ENCODE peak calls at places on chromosomes 5 and 9, in four cellular contexts. E is IMR-90, U is H9, J is H1. V is an unnamed sample.

GRCh38 chr9:85056203-85056572 is 386.7 kb downstream of the NTRK2 start:
- DNase-seq in J (no peak), U (no peak), E (no peak), V (no peak)

GRCh38 chr9:101337237-101337636 is 47.6 kb downstream of the BAAT start:
- DNase-seq in J (no peak), E (no peak), U (no peak), V (no peak)

GRCh38 chr9:95528908-95529502 is 12.2 kb upstream of the PTCH1 start:
- DNase-seq in U (no peak), J (no peak), E (no peak), V (no peak)

GRCh38 chr5:88555658-88556057 is 287.0 kb upstream of the TMEM161B start:
- DNase-seq in E (no peak), J (no peak), U (peak; percentile 33), V (peak; percentile 38)

GRCh38 chr5:175494271-175495183 is 16.2 kb downstream of the SFXN1 start:
- DNase-seq in U (no peak), J (no peak), E (no peak), V (no peak)

GRCh38 chr5:139904566-139905400 is 109.2 kb downstream of the PSD2 start:
- DNase-seq in E (no peak), J (peak; percentile 15), U (peak; percentile 84), V (peak; percentile 35)

GRCh38 chr5:74865293-74865798 is 841 bp downstream of the FAM169A start:
- DNase-seq in U (no peak), J (no peak), E (no peak), V (no peak)

GRCh38 chr5:78677777-78678668 is 29.5 kb upstream of the LHFPL2 start:
- DNase-seq in E (peak; percentile 98), U (no peak), J (no peak), V (no peak)

GRCh38 chr5:101860145-101860544 is 435.9 kb downstream of the SLCO4C1 start:
- DNase-seq in U (no peak), E (no peak), J (no peak), V (no peak)

GRCh38 chr5:128844354-128844923 is 120.8 kb upstream of the SLC27A6 start:
- DNase-seq in U (no peak), E (peak; percentile 28), J (no peak), V (peak; percentile 6)

GRCh38 chr5:39158127-39158593 is 61.2 kb downstream of the FYB1 start:
- DNase-seq in U (no peak), J (no peak), E (no peak), V (no peak)

GRCh38 chr5:15044521-15044920 is 172.9 kb upstream of the ANKH start:
- DNase-seq in E (no peak), U (no peak), J (no peak), V (no peak)

GRCh38 chr9:127832248-127832647 is 22.2 kb downstream of the ENG start:
- DNase-seq in E (no peak), U (no peak), J (no peak), V (no peak)

GRCh38 chr5:134511796-134512660 is 13.4 kb upstream of the JADE2 start:
- DNase-seq in E (peak; percentile 63), J (no peak), U (peak; percentile 83), V (no peak)

GRCh38 chr9:4301302-4301701 is 1.4 kb upstream of the GLIS3 start:
- DNase-seq in J (no peak), U (no peak), E (peak; percentile 70), V (no peak)

GRCh38 chr9:73647560-73647959 is 495.9 kb downstream of the ANXA1 start:
- DNase-seq in U (no peak), J (no peak), E (no peak), V (no peak)

GRCh38 chr9:128595471-128595870 is 43.1 kb downstream of the SPTAN1 start:
- DNase-seq in J (no peak), U (no peak), E (no peak), V (no peak)

GRCh38 chr5:140148508-140148907 is 22.8 kb downstream of the IGIP start:
- DNase-seq in J (no peak), U (peak; percentile 86), E (no peak), V (no peak)

GRCh38 chr5:32095261-32095671 is 78.9 kb downstream of the GOLPH3 start:
- DNase-seq in U (no peak), J (no peak), E (no peak), V (no peak)

GRCh38 chr9:93096811-93097382 is 880 bp downstream of the CARD19 start:
- DNase-seq in J (no peak), U (no peak), E (no peak), V (no peak)
- H3K23ac ChIP-seq in J (no peak overlapping the region), U (no peak overlapping the region), E (peak overlapping the region; percentile 73), V (peak overlapping the region; percentile 38)

DNA sequence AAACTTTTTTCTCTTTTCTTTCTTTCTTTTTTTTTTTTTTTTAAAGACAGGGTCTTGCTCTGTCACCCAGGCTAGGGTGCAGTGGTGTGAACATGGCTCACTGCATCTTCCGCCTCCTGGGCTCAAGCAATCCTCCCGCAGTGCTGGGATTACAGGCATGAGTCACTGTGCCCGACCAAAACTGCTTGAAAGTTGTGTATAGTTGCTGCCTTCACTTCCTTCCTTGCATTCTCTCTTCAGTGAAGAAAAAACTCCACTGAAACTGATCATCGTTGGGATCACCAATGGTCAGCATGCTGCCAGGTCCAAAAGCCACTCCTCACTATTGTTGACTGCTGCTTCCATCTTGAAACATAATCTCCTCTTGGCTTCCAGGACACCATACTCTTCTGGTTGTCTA is 66.6 kb upstream of the CTNNA1 start:
- DNase-seq in E (peak; percentile 51), J (no peak), U (no peak), V (no peak)
- H3K23ac ChIP-seq in E (no peak overlapping the region), J (no peak overlapping the region), U (no peak overlapping the region), V (no peak overlapping the region)

GRCh38 chr5:6448141-6448491 is 543 bp upstream of the UBE2QL1 start:
- DNase-seq in J (no peak), E (no peak), U (no peak), V (no peak)
- H3K23ac ChIP-seq in J (peak overlapping the region; percentile 100), E (no peak overlapping the region), U (no peak overlapping the region), V (peak overlapping the region; percentile 8)

GRCh38 chr9:8304720-8305119 is 505.1 kb upstream of the DMAC1 start:
- DNase-seq in U (no peak), J (no peak), E (no peak), V (no peak)

GRCh38 chr9:8297047-8297446 is 497.5 kb upstream of the DMAC1 start:
- DNase-seq in U (no peak), E (no peak), J (no peak), V (no peak)

GRCh38 chr9:8301296-8301695 is 501.7 kb upstream of the DMAC1 start:
- DNase-seq in E (no peak), U (no peak), J (no peak), V (no peak)
- H3K23ac ChIP-seq in E (no peak overlapping the region), U (no peak overlapping the region), J (no peak overlapping the region), V (no peak overlapping the region)

GRCh38 chr5:178350361-178351220 is 118.0 kb upstream of the PHYKPL start:
- DNase-seq in J (no peak), U (no peak), E (no peak), V (no peak)
- H3K23ac ChIP-seq in J (no peak overlapping the region), U (no peak overlapping the region), E (no peak overlapping the region), V (peak overlapping the region; percentile 63)

GRCh38 chr9:90611568-90611967 is 31.1 kb downstream of the DIRAS2 start:
- DNase-seq in U (no peak), J (no peak), E (no peak), V (no peak)
- H3K23ac ChIP-seq in U (no peak overlapping the region), J (no peak overlapping the region), E (no peak overlapping the region), V (no peak overlapping the region)

GRCh38 chr9:116409124-116409523 is 255.5 kb downstream of the PAPPA start:
- DNase-seq in U (no peak), E (no peak), J (no peak), V (no peak)
- H3K23ac ChIP-seq in U (no peak overlapping the region), E (no peak overlapping the region), J (no peak overlapping the region), V (no peak overlapping the region)

GRCh38 chr5:150464554-150465012 is 15.0 kb upstream of the RPS14 start:
- DNase-seq in J (no peak), E (no peak), U (no peak), V (no peak)
- H3K23ac ChIP-seq in J (no peak overlapping the region), E (peak overlapping the region; percentile 53), U (no peak overlapping the region), V (no peak overlapping the region)